ENCODE peak calls at places on chromosome 3, in seven cellular contexts. One of them, this sample, is unnamed. For H3K9me2, the result is how much of the 10 kb centered on the place peaks cover.

GRCh38 chr3:103052236-103052830 is 617.5 kb downstream of the ZPLD1 start:
- DNase-seq in GM23338: no peak
- DNase-seq in HCT116: peak
- DNase-seq in PC-9: peak
- DNase-seq in MM.1S: no peak
- DNase-seq in GM23248: peak
- DNase-seq in PC-3: no peak
- DNase-seq in this sample: peak

GRCh38 chr3:43953814-43954241 is 263.1 kb downstream of the ABHD5 start:
- DNase-seq in GM23338: no peak
- DNase-seq in HCT116: peak
- DNase-seq in PC-9: peak
- DNase-seq in MM.1S: no peak
- DNase-seq in GM23248: peak
- DNase-seq in PC-3: peak
- DNase-seq in this sample: peak

GRCh38 chr3:195909645-195910498 is 1.5 kb upstream of the TNK2 start:
- DNase-seq in GM23338: peak
- DNase-seq in HCT116: peak
- DNase-seq in PC-9: peak
- DNase-seq in MM.1S: peak
- DNase-seq in GM23248: peak
- DNase-seq in PC-3: peak
- DNase-seq in this sample: peak

GRCh38 chr3:155805204-155805801 is 775 bp downstream of the C3orf33 start:
- DNase-seq in GM23338: no peak
- DNase-seq in HCT116: peak
- DNase-seq in PC-9: peak
- DNase-seq in MM.1S: peak
- DNase-seq in GM23248: peak
- DNase-seq in PC-3: peak
- DNase-seq in this sample: no peak

GRCh38 chr3:161413855-161414210 is 42.5 kb upstream of the SPTSSB start:
- DNase-seq in GM23338: no peak
- DNase-seq in HCT116: no peak
- DNase-seq in PC-9: no peak
- DNase-seq in MM.1S: peak
- DNase-seq in GM23248: no peak
- DNase-seq in PC-3: no peak
- DNase-seq in this sample: no peak

GRCh38 chr3:127336086-127336485 is 48.2 kb upstream of the PRR20G start:
- DNase-seq in GM23338: no peak
- DNase-seq in HCT116: no peak
- DNase-seq in PC-9: no peak
- DNase-seq in MM.1S: no peak
- DNase-seq in GM23248: no peak
- DNase-seq in PC-3: no peak
- DNase-seq in this sample: no peak

GRCh38 chr3:73556520-73557371 is 68.0 kb downstream of the PDZRN3 start:
- DNase-seq in GM23338: peak
- DNase-seq in HCT116: no peak
- DNase-seq in PC-9: no peak
- DNase-seq in MM.1S: no peak
- DNase-seq in GM23248: peak
- DNase-seq in PC-3: no peak
- DNase-seq in this sample: no peak

GRCh38 chr3:168096210-168096795 is 579 bp upstream of the GOLIM4 start:
- DNase-seq in GM23338: peak
- DNase-seq in HCT116: peak
- DNase-seq in PC-9: peak
- DNase-seq in MM.1S: peak
- DNase-seq in GM23248: peak
- DNase-seq in PC-3: peak
- DNase-seq in this sample: peak

GRCh38 chr3:111874177-111874820 is 15.2 kb downstream of the PHLDB2 start:
- DNase-seq in GM23338: no peak
- DNase-seq in HCT116: peak
- DNase-seq in PC-9: peak
- DNase-seq in MM.1S: no peak
- DNase-seq in GM23248: peak
- DNase-seq in PC-3: peak
- DNase-seq in this sample: no peak

GRCh38 chr3:152458725-152459515 is 190.2 kb downstream of the MBNL1 start:
- DNase-seq in GM23338: no peak
- DNase-seq in HCT116: no peak
- DNase-seq in PC-9: no peak
- DNase-seq in MM.1S: no peak
- DNase-seq in GM23248: peak
- DNase-seq in PC-3: no peak
- DNase-seq in this sample: no peak

DNA sequence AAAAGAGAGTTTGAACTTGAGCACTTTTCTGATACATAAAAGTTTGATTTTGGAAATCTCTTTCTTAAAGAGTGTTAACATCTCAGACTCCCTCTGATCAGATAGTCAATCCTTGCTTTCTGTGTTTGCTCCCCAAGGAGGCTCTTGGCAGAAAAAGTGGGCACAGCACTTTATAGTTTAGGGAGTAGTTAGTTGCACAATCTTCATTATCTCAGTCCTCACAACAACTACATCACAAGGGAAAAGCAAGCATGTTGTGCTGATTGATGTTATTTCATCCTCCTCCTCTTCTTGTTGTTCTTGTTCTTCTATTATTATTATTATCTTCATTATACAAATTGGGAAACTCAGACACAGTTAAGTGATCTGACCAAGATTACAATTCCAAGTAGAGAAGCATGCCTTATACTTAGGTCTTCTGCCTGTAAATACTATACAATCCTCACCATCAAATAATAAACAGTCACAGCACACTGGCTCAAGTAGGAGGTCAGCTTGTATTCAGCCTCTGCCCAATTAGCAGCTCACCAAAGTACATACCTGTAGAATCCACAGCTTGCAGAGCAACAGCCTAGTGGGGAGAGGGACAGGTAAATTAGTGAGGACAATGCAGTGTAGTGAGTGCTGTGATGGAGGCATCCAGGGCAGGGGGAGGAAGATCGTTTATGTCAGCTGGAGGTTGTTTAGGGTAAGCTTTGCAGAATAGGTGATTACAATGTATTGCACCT is 304.1 kb upstream of the MME start:
- DNase-seq in GM23338: no peak
- DNase-seq in HCT116: no peak
- DNase-seq in PC-9: no peak
- DNase-seq in MM.1S: no peak
- DNase-seq in GM23248: no peak
- DNase-seq in PC-3: no peak
- DNase-seq in this sample: no peak
- H3K9me2 ChIP-seq in GM23338: under half
- H3K9me2 ChIP-seq in HCT116: under half
- H3K9me2 ChIP-seq in PC-9: under half
- H3K9me2 ChIP-seq in MM.1S: under half
- H3K9me2 ChIP-seq in GM23248: under half
- H3K9me2 ChIP-seq in PC-3: under half
- H3K9me2 ChIP-seq in this sample: under half

DNA sequence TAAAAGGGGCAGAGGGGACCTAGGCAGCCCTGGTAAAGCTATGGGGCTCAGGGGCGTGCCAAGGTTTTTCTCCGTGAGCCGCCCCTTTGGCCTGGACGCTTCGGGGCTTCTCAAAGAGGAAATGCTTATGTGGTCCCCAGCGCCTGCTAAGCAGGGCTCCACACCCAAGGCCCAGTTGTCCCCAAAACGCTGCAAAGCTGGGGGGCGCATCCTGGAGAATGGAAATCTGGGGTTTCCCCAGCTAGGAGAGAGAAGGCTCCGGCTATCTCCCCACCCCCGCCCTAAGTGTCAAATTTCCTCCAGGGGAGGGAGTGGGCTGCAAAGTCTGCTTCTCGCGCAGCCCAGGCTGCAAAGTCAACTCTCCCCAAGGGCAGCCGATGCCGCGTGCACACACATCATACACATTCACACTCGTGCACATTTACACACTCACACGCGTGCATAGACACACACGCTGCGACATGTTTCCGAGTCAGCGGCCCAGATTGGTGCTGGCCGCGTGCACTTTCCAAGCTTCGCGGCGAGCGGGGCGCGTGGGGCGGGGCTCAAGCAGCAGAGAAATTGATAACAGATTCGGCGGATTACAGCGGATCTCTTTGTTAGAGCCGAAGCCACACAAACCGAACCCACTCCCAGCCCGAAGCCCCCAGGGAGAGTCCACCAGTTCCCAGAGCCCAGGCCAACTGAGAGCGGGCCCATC is 4.5 kb downstream of the WNT5A start:
- DNase-seq in GM23338: peak
- DNase-seq in HCT116: no peak
- DNase-seq in PC-9: no peak
- DNase-seq in MM.1S: no peak
- DNase-seq in GM23248: peak
- DNase-seq in PC-3: no peak
- DNase-seq in this sample: peak
- TF ChIP-seq EZH2 in GM23338: peak
- TF ChIP-seq EZH2 in HCT116: no peak
- TF ChIP-seq EZH2 in PC-9: no peak
- TF ChIP-seq EZH2 in MM.1S: no peak
- TF ChIP-seq EZH2 in GM23248: no peak
- TF ChIP-seq EZH2 in PC-3: no peak
- TF ChIP-seq EZH2 in this sample: no peak

GRCh38 chr3:67016522-67017080 is 18.5 kb downstream of the KBTBD8 start:
- DNase-seq in GM23338: no peak
- DNase-seq in HCT116: no peak
- DNase-seq in PC-9: no peak
- DNase-seq in MM.1S: peak
- DNase-seq in GM23248: no peak
- DNase-seq in PC-3: no peak
- DNase-seq in this sample: no peak
- H3K4me3 ChIP-seq in GM23338: no peak
- H3K4me3 ChIP-seq in HCT116: no peak
- H3K4me3 ChIP-seq in PC-9: no peak
- H3K4me3 ChIP-seq in MM.1S: peak
- H3K4me3 ChIP-seq in GM23248: no peak
- H3K4me3 ChIP-seq in PC-3: no peak
- H3K4me3 ChIP-seq in this sample: no peak

GRCh38 chr3:63050548-63050947 is 175.3 kb upstream of the CADPS start:
- DNase-seq in GM23338: no peak
- DNase-seq in HCT116: no peak
- DNase-seq in PC-9: no peak
- DNase-seq in MM.1S: no peak
- DNase-seq in GM23248: peak
- DNase-seq in PC-3: no peak
- DNase-seq in this sample: no peak

GRCh38 chr3:63047068-63047467 is 171.9 kb upstream of the CADPS start:
- DNase-seq in GM23338: peak
- DNase-seq in HCT116: no peak
- DNase-seq in PC-9: no peak
- DNase-seq in MM.1S: no peak
- DNase-seq in GM23248: no peak
- DNase-seq in PC-3: no peak
- DNase-seq in this sample: peak

GRCh38 chr3:63048365-63048764 is 173.1 kb upstream of the CADPS start:
- DNase-seq in GM23338: no peak
- DNase-seq in HCT116: no peak
- DNase-seq in PC-9: no peak
- DNase-seq in MM.1S: no peak
- DNase-seq in GM23248: peak
- DNase-seq in PC-3: no peak
- DNase-seq in this sample: no peak

GRCh38 chr3:63046580-63046979 is 171.4 kb upstream of the CADPS start:
- DNase-seq in GM23338: no peak
- DNase-seq in HCT116: no peak
- DNase-seq in PC-9: no peak
- DNase-seq in MM.1S: no peak
- DNase-seq in GM23248: no peak
- DNase-seq in PC-3: no peak
- DNase-seq in this sample: peak

GRCh38 chr3:63048927-63049326 is 173.7 kb upstream of the CADPS start:
- DNase-seq in GM23338: no peak
- DNase-seq in HCT116: no peak
- DNase-seq in PC-9: no peak
- DNase-seq in MM.1S: no peak
- DNase-seq in GM23248: no peak
- DNase-seq in PC-3: no peak
- DNase-seq in this sample: no peak
- H3K9me2 ChIP-seq in GM23338: under half
- H3K9me2 ChIP-seq in HCT116: under half
- H3K9me2 ChIP-seq in PC-9: under half
- H3K9me2 ChIP-seq in MM.1S: under half
- H3K9me2 ChIP-seq in GM23248: under half
- H3K9me2 ChIP-seq in PC-3: under half
- H3K9me2 ChIP-seq in this sample: under half

DNA sequence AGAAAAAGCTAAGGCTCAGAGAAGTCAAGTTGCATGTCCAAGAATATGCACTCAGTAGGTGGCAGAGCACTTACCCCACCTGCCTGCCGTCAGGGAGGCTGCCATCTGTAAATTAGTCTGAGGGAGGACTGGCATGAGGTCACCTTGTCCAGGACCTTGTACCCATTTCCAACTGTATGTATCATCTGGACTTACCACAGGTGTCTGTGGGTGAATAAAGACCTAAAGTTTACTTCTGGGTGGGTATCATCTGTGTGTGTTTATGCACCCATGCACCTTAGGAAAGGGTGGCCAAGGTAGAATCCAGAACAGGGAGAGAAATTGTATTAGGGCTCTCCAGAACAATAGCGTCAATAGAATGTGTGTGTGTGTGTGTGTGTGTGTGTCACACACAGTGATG is 69.1 kb upstream of the PRR23C start:
- DNase-seq in GM23338: no peak
- DNase-seq in HCT116: no peak
- DNase-seq in PC-9: no peak
- DNase-seq in MM.1S: no peak
- DNase-seq in GM23248: no peak
- DNase-seq in PC-3: no peak
- DNase-seq in this sample: no peak
- TF ChIP-seq EZH2 in GM23338: no peak
- TF ChIP-seq EZH2 in HCT116: no peak
- TF ChIP-seq EZH2 in PC-9: no peak
- TF ChIP-seq EZH2 in MM.1S: no peak
- TF ChIP-seq EZH2 in GM23248: no peak
- TF ChIP-seq EZH2 in PC-3: no peak
- TF ChIP-seq EZH2 in this sample: no peak

DNA sequence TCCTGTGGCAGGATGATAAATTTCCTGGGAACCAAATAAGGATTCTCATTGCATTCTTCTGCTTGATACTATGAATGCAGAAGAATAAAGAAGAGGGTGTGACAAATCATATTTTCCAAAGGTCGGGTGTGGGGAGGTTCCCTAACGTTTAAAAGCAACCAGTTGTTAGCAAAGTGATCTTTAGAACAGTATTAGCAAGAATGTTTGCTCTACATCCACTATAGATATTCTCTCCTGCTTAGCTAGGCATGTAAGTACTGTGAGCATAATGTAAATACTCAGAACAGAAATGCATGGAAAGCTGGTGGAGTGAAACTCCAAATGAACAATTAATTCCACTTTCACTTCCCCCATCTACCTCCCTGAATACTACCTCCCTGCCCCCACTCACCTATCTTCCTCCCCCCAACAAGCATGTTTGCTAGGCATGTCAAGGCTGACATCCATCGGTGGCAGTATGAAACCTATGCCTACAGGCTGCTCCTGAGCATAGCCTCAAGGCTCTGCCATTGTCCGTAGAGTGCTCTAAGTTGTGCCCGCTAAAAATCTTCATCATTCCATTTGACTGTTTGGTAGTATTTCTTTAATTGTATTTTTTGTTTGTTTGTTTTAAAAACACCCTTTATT is 329.7 kb downstream of the TIGIT start:
- DNase-seq in GM23338: no peak
- DNase-seq in HCT116: no peak
- DNase-seq in PC-9: peak
- DNase-seq in MM.1S: no peak
- DNase-seq in GM23248: peak
- DNase-seq in PC-3: no peak
- DNase-seq in this sample: no peak
- H3K4me3 ChIP-seq in GM23338: no peak
- H3K4me3 ChIP-seq in HCT116: peak
- H3K4me3 ChIP-seq in PC-9: peak
- H3K4me3 ChIP-seq in MM.1S: no peak
- H3K4me3 ChIP-seq in GM23248: peak
- H3K4me3 ChIP-seq in PC-3: no peak
- H3K4me3 ChIP-seq in this sample: no peak